ENCODE peak calls at places on chromosome 13, in seven cellular contexts. One of them, this sample, is unnamed.

GRCh38 chr13:113354831-113355610 is 8.9 kb downstream of the GRTP1 start:
- DNase-seq in H9: peak; percentile 26
- DNase-seq in IMR-90: no peak
- DNase-seq in trophoblast cell: no peak
- DNase-seq in neuronal stem cell: no peak
- DNase-seq in mesenchymal stem cell: no peak
- DNase-seq in H1: no peak
- DNase-seq in this sample: no peak

GRCh38 chr13:55199132-55199531 is 1941.6 kb upstream of the PRR20A start:
- DNase-seq in neuronal stem cell: no peak
- DNase-seq in IMR-90: no peak
- DNase-seq in H1: no peak
- DNase-seq in trophoblast cell: no peak
- DNase-seq in mesenchymal stem cell: no peak
- DNase-seq in H9: no peak
- DNase-seq in this sample: peak; percentile 56

GRCh38 chr13:46057251-46058015 is 4.9 kb upstream of the ZC3H13 start:
- DNase-seq in neuronal stem cell: no peak
- DNase-seq in H1: no peak
- DNase-seq in mesenchymal stem cell: peak; percentile 8
- DNase-seq in trophoblast cell: no peak
- DNase-seq in IMR-90: peak; percentile 18
- DNase-seq in H9: no peak
- DNase-seq in this sample: peak; percentile 25

GRCh38 chr13:20399961-20400360 is 125.7 kb downstream of the CRYL1 start:
- DNase-seq in trophoblast cell: no peak
- DNase-seq in H9: no peak
- DNase-seq in IMR-90: no peak
- DNase-seq in neuronal stem cell: no peak
- DNase-seq in H1: no peak
- DNase-seq in mesenchymal stem cell: no peak
- DNase-seq in this sample: no peak

GRCh38 chr13:101626925-101627555 is 174.6 kb downstream of the ITGBL1 start:
- DNase-seq in trophoblast cell: no peak
- DNase-seq in H9: no peak
- DNase-seq in IMR-90: peak; percentile 2
- DNase-seq in H1: no peak
- DNase-seq in neuronal stem cell: no peak
- DNase-seq in mesenchymal stem cell: peak; percentile 32
- DNase-seq in this sample: no peak

GRCh38 chr13:101306773-101307172 is 109.5 kb downstream of the NALCN start:
- DNase-seq in H1: no peak
- DNase-seq in mesenchymal stem cell: no peak
- DNase-seq in trophoblast cell: no peak
- DNase-seq in neuronal stem cell: no peak
- DNase-seq in H9: no peak
- DNase-seq in IMR-90: no peak
- DNase-seq in this sample: no peak

GRCh38 chr13:94967183-94968039 is 255.1 kb upstream of the SOX21 start:
- DNase-seq in neuronal stem cell: peak; percentile 57
- DNase-seq in trophoblast cell: no peak
- DNase-seq in IMR-90: no peak
- DNase-seq in mesenchymal stem cell: peak; percentile 11
- DNase-seq in H9: peak; percentile 62
- DNase-seq in H1: peak; percentile 81
- DNase-seq in this sample: peak; percentile 29

GRCh38 chr13:62910541-62910940 is 1494.9 kb upstream of the PCDH20 start:
- DNase-seq in neuronal stem cell: no peak
- DNase-seq in trophoblast cell: no peak
- DNase-seq in IMR-90: no peak
- DNase-seq in H9: no peak
- DNase-seq in H1: no peak
- DNase-seq in mesenchymal stem cell: no peak
- DNase-seq in this sample: no peak

GRCh38 chr13:92164822-92165221 is 766.4 kb downstream of the GPC5 start:
- DNase-seq in mesenchymal stem cell: no peak
- DNase-seq in neuronal stem cell: no peak
- DNase-seq in H1: no peak
- DNase-seq in H9: peak; percentile 42
- DNase-seq in IMR-90: no peak
- DNase-seq in trophoblast cell: no peak
- DNase-seq in this sample: peak; percentile 32

GRCh38 chr13:38674208-38674607 is 12.7 kb upstream of the FREM2 start:
- DNase-seq in H1: no peak
- DNase-seq in trophoblast cell: no peak
- DNase-seq in H9: no peak
- DNase-seq in neuronal stem cell: no peak
- DNase-seq in mesenchymal stem cell: no peak
- DNase-seq in IMR-90: no peak
- DNase-seq in this sample: peak; percentile 64

GRCh38 chr13:111044087-111044830 is 70.9 kb upstream of the ARHGEF7 start:
- DNase-seq in neuronal stem cell: no peak
- DNase-seq in H9: no peak
- DNase-seq in IMR-90: no peak
- DNase-seq in mesenchymal stem cell: no peak
- DNase-seq in H1: no peak
- DNase-seq in trophoblast cell: no peak
- DNase-seq in this sample: no peak

GRCh38 chr13:37446503-37446902 is 152.1 kb downstream of the POSTN start:
- DNase-seq in H1: no peak
- DNase-seq in mesenchymal stem cell: peak; percentile 92
- DNase-seq in trophoblast cell: peak; percentile 86
- DNase-seq in H9: no peak
- DNase-seq in IMR-90: peak; percentile 93
- DNase-seq in neuronal stem cell: no peak
- DNase-seq in this sample: no peak

DNA sequence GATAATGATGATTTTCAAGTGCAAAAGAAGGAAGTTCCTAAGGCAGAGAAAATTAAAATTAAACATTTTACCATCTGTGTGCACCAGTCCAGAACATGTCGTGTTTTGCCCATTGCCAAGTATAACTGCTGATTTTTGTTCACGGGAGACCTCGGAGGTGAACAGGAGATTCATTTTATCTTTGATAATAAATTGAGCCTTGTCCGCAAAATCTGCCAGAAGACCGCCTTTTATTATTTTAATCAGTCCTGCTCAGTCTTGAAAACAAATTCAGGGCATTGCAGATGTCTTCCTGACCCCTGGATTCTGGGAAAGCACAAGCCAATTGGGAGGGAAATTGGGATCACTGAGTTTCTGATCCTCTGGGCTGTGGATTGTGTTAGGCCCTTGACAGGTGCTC is 165.9 kb downstream of the STK24 start:
- DNase-seq in H9: no peak
- DNase-seq in neuronal stem cell: no peak
- DNase-seq in H1: no peak
- DNase-seq in IMR-90: no peak
- DNase-seq in trophoblast cell: no peak
- DNase-seq in mesenchymal stem cell: no peak
- DNase-seq in this sample: no peak
- H2BK5ac ChIP-seq in H9: no peak overlapping the region
- H2BK5ac ChIP-seq in neuronal stem cell: no peak overlapping the region
- H2BK5ac ChIP-seq in H1: no peak overlapping the region
- H2BK5ac ChIP-seq in IMR-90: no peak overlapping the region
- H2BK5ac ChIP-seq in trophoblast cell: no peak overlapping the region
- H2BK5ac ChIP-seq in mesenchymal stem cell: no peak overlapping the region
- H2BK5ac ChIP-seq in this sample: no peak overlapping the region

GRCh38 chr13:59745395-59745788 is 418.3 kb downstream of the DIAPH3 start:
- DNase-seq in IMR-90: peak; percentile 78
- DNase-seq in H9: no peak
- DNase-seq in neuronal stem cell: no peak
- DNase-seq in mesenchymal stem cell: peak; percentile 10
- DNase-seq in trophoblast cell: no peak
- DNase-seq in H1: no peak
- DNase-seq in this sample: no peak

GRCh38 chr13:59744747-59745394 is 418.9 kb downstream of the DIAPH3 start:
- DNase-seq in H1: no peak
- DNase-seq in IMR-90: peak; percentile 26
- DNase-seq in H9: no peak
- DNase-seq in mesenchymal stem cell: peak; percentile 32
- DNase-seq in neuronal stem cell: no peak
- DNase-seq in trophoblast cell: no peak
- DNase-seq in this sample: no peak

GRCh38 chr13:59750860-59751259 is 412.9 kb downstream of the DIAPH3 start:
- DNase-seq in H1: peak; percentile 59
- DNase-seq in IMR-90: peak; percentile 57
- DNase-seq in trophoblast cell: no peak
- DNase-seq in mesenchymal stem cell: peak; percentile 72
- DNase-seq in H9: peak; percentile 74
- DNase-seq in neuronal stem cell: peak; percentile 83
- DNase-seq in this sample: peak; percentile 97

GRCh38 chr13:59746291-59746962 is 417.3 kb downstream of the DIAPH3 start:
- DNase-seq in mesenchymal stem cell: no peak
- DNase-seq in H1: no peak
- DNase-seq in neuronal stem cell: no peak
- DNase-seq in trophoblast cell: no peak
- DNase-seq in H9: no peak
- DNase-seq in IMR-90: peak; percentile 62
- DNase-seq in this sample: no peak

DNA sequence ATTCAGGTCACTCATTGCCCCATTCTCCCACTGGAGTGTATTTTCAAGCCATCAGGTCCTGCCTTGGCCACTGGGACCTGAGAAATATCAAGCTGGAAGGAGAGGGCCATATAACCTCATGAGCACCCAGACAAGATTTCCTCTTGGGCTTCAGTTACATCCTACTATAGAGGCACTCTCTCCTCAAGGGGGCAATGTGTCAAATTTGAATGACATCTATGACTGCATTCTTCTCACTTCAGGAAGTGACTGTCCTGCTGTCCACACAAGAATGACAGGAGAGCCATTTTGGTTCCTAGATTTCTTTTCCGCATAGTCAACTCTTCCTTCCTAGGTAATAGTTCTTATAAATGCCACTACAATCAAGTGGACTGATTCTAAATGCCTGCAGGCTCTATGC is 416.2 kb downstream of the DIAPH3 start:
- DNase-seq in trophoblast cell: no peak
- DNase-seq in IMR-90: no peak
- DNase-seq in neuronal stem cell: no peak
- DNase-seq in H1: no peak
- DNase-seq in mesenchymal stem cell: no peak
- DNase-seq in H9: no peak
- DNase-seq in this sample: peak; percentile 63
- H2BK5ac ChIP-seq in trophoblast cell: no peak overlapping the region
- H2BK5ac ChIP-seq in IMR-90: peak overlapping the region; percentile 10
- H2BK5ac ChIP-seq in neuronal stem cell: no peak overlapping the region
- H2BK5ac ChIP-seq in H1: no peak overlapping the region
- H2BK5ac ChIP-seq in mesenchymal stem cell: no peak overlapping the region
- H2BK5ac ChIP-seq in H9: no peak overlapping the region
- H2BK5ac ChIP-seq in this sample: no peak overlapping the region

DNA sequence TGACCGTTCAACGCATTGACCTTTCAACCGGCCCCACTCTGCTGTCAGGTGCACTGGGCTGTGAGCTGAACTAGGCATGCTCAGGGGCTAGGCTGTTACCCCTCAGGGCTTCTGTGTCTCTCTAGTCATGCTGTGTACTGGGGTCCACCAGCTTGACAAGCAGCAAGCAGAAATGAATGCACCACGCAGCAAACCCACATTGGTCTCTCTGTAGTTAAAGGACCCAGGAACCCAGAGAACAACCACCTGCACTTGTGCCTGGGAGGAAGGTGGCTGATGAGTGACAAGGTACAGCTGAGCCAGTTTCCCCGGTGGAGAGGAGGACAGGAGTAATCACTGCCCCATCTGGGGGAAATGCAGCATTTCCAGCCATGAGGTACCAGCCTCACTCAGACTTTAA is 159.9 kb downstream of the USP12 start:
- DNase-seq in mesenchymal stem cell: no peak
- DNase-seq in H1: peak; percentile 19
- DNase-seq in neuronal stem cell: no peak
- DNase-seq in H9: peak; percentile 19
- DNase-seq in trophoblast cell: no peak
- DNase-seq in IMR-90: no peak
- DNase-seq in this sample: no peak
- H2BK5ac ChIP-seq in mesenchymal stem cell: no peak overlapping the region
- H2BK5ac ChIP-seq in H1: no peak overlapping the region
- H2BK5ac ChIP-seq in neuronal stem cell: no peak overlapping the region
- H2BK5ac ChIP-seq in H9: no peak overlapping the region
- H2BK5ac ChIP-seq in trophoblast cell: no peak overlapping the region
- H2BK5ac ChIP-seq in IMR-90: no peak overlapping the region
- H2BK5ac ChIP-seq in this sample: no peak overlapping the region

GRCh38 chr13:43335669-43336068 is 312.3 kb downstream of the DNAJC15 start:
- DNase-seq in mesenchymal stem cell: no peak
- DNase-seq in trophoblast cell: no peak
- DNase-seq in IMR-90: no peak
- DNase-seq in neuronal stem cell: no peak
- DNase-seq in H1: no peak
- DNase-seq in H9: no peak
- DNase-seq in this sample: no peak

GRCh38 chr13:43328907-43329306 is 305.5 kb downstream of the DNAJC15 start:
- DNase-seq in trophoblast cell: no peak
- DNase-seq in H1: no peak
- DNase-seq in mesenchymal stem cell: no peak
- DNase-seq in H9: no peak
- DNase-seq in neuronal stem cell: no peak
- DNase-seq in IMR-90: no peak
- DNase-seq in this sample: no peak

GRCh38 chr13:43329702-43330101 is 306.3 kb downstream of the DNAJC15 start:
- DNase-seq in IMR-90: no peak
- DNase-seq in H9: no peak
- DNase-seq in trophoblast cell: no peak
- DNase-seq in H1: no peak
- DNase-seq in neuronal stem cell: no peak
- DNase-seq in mesenchymal stem cell: no peak
- DNase-seq in this sample: no peak

GRCh38 chr13:43333176-43333575 is 309.8 kb downstream of the DNAJC15 start:
- DNase-seq in neuronal stem cell: no peak
- DNase-seq in trophoblast cell: no peak
- DNase-seq in H1: no peak
- DNase-seq in H9: no peak
- DNase-seq in mesenchymal stem cell: no peak
- DNase-seq in IMR-90: no peak
- DNase-seq in this sample: no peak

GRCh38 chr13:43331676-43332075 is 308.3 kb downstream of the DNAJC15 start:
- DNase-seq in neuronal stem cell: no peak
- DNase-seq in mesenchymal stem cell: no peak
- DNase-seq in H9: no peak
- DNase-seq in H1: no peak
- DNase-seq in IMR-90: peak; percentile 10
- DNase-seq in trophoblast cell: no peak
- DNase-seq in this sample: no peak
- H2BK5ac ChIP-seq in neuronal stem cell: no peak overlapping the region
- H2BK5ac ChIP-seq in mesenchymal stem cell: no peak overlapping the region
- H2BK5ac ChIP-seq in H9: no peak overlapping the region
- H2BK5ac ChIP-seq in H1: no peak overlapping the region
- H2BK5ac ChIP-seq in IMR-90: no peak overlapping the region
- H2BK5ac ChIP-seq in trophoblast cell: no peak overlapping the region
- H2BK5ac ChIP-seq in this sample: no peak overlapping the region

DNA sequence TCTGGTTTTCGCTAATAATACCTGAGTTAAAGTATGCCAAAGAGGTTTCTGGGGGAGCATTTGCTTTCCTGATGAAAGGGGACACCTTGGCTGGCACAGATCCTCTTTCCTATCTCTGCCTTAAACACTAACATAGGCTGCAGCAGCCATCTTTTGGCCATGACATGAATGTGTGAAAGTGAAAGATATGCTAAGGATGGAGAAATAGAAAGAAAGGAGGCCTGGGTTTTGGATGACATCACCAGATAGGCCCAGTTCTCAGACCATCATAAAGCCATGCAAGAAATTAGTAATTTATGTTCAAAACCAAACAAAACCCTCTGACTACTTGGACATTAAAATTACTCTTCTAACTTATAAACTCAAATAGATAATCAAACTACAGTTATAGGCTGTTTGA is 279.7 kb downstream of the COG6 start:
- DNase-seq in H1: no peak
- DNase-seq in neuronal stem cell: no peak
- DNase-seq in IMR-90: no peak
- DNase-seq in mesenchymal stem cell: no peak
- DNase-seq in H9: no peak
- DNase-seq in trophoblast cell: no peak
- DNase-seq in this sample: no peak
- H2BK5ac ChIP-seq in H1: no peak overlapping the region
- H2BK5ac ChIP-seq in neuronal stem cell: no peak overlapping the region
- H2BK5ac ChIP-seq in IMR-90: no peak overlapping the region
- H2BK5ac ChIP-seq in mesenchymal stem cell: no peak overlapping the region
- H2BK5ac ChIP-seq in H9: no peak overlapping the region
- H2BK5ac ChIP-seq in trophoblast cell: no peak overlapping the region
- H2BK5ac ChIP-seq in this sample: no peak overlapping the region

This sample was measured in mesendoderm.